ENCODE peak calls at places on chromosome 19, in six cellular contexts. J is MCF 10A; R is activated gamma-delta T cell treated with anti-CD3 and anti-CD28 coated beads, Interleukin-2, amount 50 U/mL, for 16 hours; U is activated effector memory CD4-positive, alpha-beta T cell treated with Interleukin-2 at 50 U/mL for 16 hours; W is stimulated activated CD8-positive, alpha-beta memory T cell treated with anti-CD3 and anti-CD28 coated beads, Interleukin-7, amount 100 ng/mL, for 1 hour; N is AG08396. H is an unnamed sample.

GRCh38 chr19:34732548-34733255 is 1.3 kb upstream of the ZNF181 start:
- DNase-seq in J (no peak), R (no peak), U (no peak), W (no peak), N (no peak), H (peak; percentile 32)

GRCh38 chr19:447816-448546 is 12.9 kb downstream of the SHC2 start:
- DNase-seq in J (no peak), R (no peak), U (no peak), W (no peak), N (no peak), H (no peak)

GRCh38 chr19:55082023-55082851 is 6.6 kb downstream of the EPS8L1 start:
- DNase-seq in J (no peak), R (no peak), U (no peak), W (no peak), N (peak; percentile 63), H (no peak)

GRCh38 chr19:49403404-49404187 is 15.5 kb downstream of the KASH5 start:
- DNase-seq in J (peak; percentile 60), R (no peak), U (no peak), W (no peak), N (no peak), H (no peak)

GRCh38 chr19:16520986-16521624 is 21.1 kb downstream of the CHERP start:
- DNase-seq in J (no peak), R (no peak), U (no peak), W (no peak), N (no peak), H (no peak)

GRCh38 chr19:42151735-42152134 is 19.5 kb upstream of the POU2F2 start:
- DNase-seq in J (no peak), R (no peak), U (no peak), W (no peak), N (no peak), H (no peak)

GRCh38 chr19:48121909-48122371 is 11.3 kb upstream of the PLA2G4C start:
- DNase-seq in J (peak; percentile 69), R (no peak), U (no peak), W (no peak), N (no peak), H (peak; percentile 82)

GRCh38 chr19:823565-824121 is 1.9 kb upstream of the PLPPR3 start:
- DNase-seq in J (peak; percentile 38), R (no peak), U (no peak), W (no peak), N (peak; percentile 66), H (no peak)

GRCh38 chr19:13398780-13399726 is 107.2 kb downstream of the CACNA1A start:
- DNase-seq in J (peak; percentile 92), R (no peak), U (no peak), W (no peak), N (peak; percentile 71), H (no peak)